ENCODE peak calls at places on chromosomes 2 and 18, in nine cellular contexts. M, P, W, N, O, B, V, H and X are unnamed samples.
A peak's percentile ranks its signal among the peaks of the same experiment; 100 is the strongest.

GRCh38 chr2:187698374-187699110 is 144.3 kb upstream of the TFPI start:
- DNase-seq in P (no peak), B (no peak), H (no peak), W (no peak), O (no peak), N (no peak), M (no peak), V (no peak), X (no peak)

GRCh38 chr18:76819411-76820136 is 2.8 kb upstream of the ZNF236 start:
- DNase-seq in B (no peak), V (no peak), O (no peak), W (no peak), N (no peak), P (no peak), M (peak; percentile 39), H (peak; percentile 30), X (no peak)

GRCh38 chr2:11430729-11431128 is 35.2 kb downstream of the E2F6 start:
- DNase-seq in H (no peak), V (peak; percentile 13), W (no peak), B (no peak), P (no peak), M (no peak), O (no peak), N (no peak), X (no peak)

GRCh38 chr2:10762651-10763460 is 41.4 kb downstream of the ATP6V1C2 start:
- DNase-seq in P (peak; percentile 65), O (no peak), N (no peak), W (no peak), V (no peak), B (no peak), H (no peak), M (no peak), X (no peak)

GRCh38 chr2:133633851-133634250 is 65.6 kb upstream of the NCKAP5 start:
- DNase-seq in P (no peak), B (no peak), W (no peak), H (no peak), M (no peak), O (no peak), V (no peak), N (no peak), X (no peak)

GRCh38 chr2:25339791-25340339 is 1.9 kb downstream of the DNMT3A start:
- DNase-seq in N (peak; percentile 46), P (no peak), B (no peak), W (no peak), O (no peak), M (peak; percentile 81), H (peak; percentile 67), V (peak; percentile 69), X (peak; percentile 71)

GRCh38 chr2:120803764-120804335 is 68.2 kb downstream of the GLI2 start:
- DNase-seq in M (no peak), P (no peak), W (no peak), O (no peak), N (no peak), B (no peak), V (no peak), H (no peak), X (no peak)

GRCh38 chr2:29759342-29759741 is 162.0 kb downstream of the ALK start:
- DNase-seq in H (no peak), O (no peak), B (no peak), M (no peak), V (no peak), W (no peak), N (no peak), P (no peak), X (no peak)

GRCh38 chr2:240989451-240990265 is 8.8 kb upstream of the SNED1 start:
- DNase-seq in O (peak; percentile 65), B (no peak), N (peak; percentile 77), P (peak; percentile 34), H (peak; percentile 48), W (peak; percentile 50), M (peak; percentile 62), V (peak; percentile 39), X (no peak)

GRCh38 chr2:240990266-240990529 is 8.2 kb upstream of the SNED1 start:
- DNase-seq in M (no peak), B (no peak), P (no peak), W (no peak), O (no peak), V (peak; percentile 10), H (no peak), N (no peak), X (no peak)

GRCh38 chr2:240990726-240991377 is 7.6 kb upstream of the SNED1 start:
- DNase-seq in O (peak; percentile 65), N (no peak), B (no peak), M (peak; percentile 63), W (no peak), P (no peak), V (no peak), H (peak; percentile 41), X (peak; percentile 21)

GRCh38 chr2:240992572-240993291 is 5.7 kb upstream of the SNED1 start:
- DNase-seq in W (no peak), O (peak; percentile 62), V (no peak), H (peak; percentile 40), P (peak; percentile 20), N (no peak), B (no peak), M (peak; percentile 48), X (peak; percentile 30)

DNA sequence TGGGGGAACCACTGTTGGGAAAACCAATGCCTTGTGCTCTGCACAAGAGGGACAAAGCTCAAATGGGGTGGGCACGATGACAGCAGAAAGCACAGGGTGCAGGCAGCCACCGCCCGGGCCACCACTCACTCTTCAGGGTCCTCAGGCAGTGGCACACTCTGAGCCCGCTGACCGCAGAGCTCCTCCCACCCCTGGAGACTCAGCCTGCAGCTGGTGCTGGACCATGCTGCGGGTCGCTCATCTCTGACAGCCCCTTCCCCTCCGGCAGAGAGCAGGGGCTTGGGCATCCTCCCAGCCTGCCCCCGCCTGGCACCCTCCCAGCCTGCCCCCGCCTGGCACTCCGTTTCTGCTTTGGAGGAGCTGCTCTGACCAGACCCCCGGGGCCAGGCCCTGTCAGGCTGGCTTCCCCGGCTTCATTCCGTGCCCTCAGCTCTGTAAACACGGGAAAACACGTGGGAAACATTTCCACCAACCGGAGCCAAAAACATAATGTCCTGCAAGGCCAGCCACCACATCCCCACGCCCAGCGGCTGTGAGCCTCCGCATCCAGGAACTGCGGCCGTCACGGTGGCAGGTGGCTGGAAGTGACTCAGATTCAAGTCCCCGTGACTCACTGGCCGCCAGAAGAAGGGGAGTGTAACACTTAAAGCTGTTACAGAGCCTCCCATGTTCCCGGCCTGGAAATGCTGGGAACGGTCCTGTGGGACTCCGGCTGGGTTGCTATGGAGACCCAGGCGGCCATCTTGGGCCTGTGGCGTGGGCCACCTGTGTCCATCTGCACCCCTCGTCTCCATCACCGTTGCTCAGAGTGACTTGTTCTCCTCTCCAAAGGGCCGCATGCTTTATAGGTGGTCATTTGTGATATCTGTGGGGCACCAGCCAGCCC is 6.8 kb upstream of the SNED1 start:
- DNase-seq in N (peak; percentile 58), V (peak; percentile 77), P (peak; percentile 30), B (no peak), O (peak; percentile 96), W (peak; percentile 49), M (peak; percentile 96), H (peak; percentile 43), X (peak; percentile 68)
- H3K4me3 ChIP-seq in N (no peak overlapping the region), V (no peak overlapping the region), P (no peak overlapping the region), B (no peak overlapping the region), O (no peak overlapping the region), W (no peak overlapping the region), M (no peak overlapping the region), H (no peak overlapping the region), X (no peak overlapping the region)

DNA sequence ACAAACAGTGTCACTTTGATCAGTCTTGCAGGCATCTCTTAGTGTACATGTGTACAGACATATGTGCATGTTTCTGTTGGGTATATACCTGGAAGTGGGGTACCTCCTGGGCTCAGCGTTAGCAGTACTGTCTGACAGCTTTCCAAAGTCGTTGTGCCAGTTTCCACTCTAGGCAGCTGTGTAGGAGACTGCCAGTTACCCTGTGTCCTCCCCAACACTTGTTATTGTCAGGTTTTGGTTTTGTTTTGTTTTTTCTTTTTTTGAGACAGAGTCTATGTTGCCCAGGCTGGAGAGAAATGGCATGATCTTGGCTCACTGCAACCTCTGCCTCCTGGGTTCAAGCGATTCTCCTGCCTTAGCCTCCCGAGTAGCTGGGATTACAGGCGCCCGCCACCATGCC is 6.2 kb downstream of the FKBP1B start:
- DNase-seq in O (no peak), M (no peak), W (no peak), B (no peak), N (no peak), P (no peak), V (no peak), H (no peak), X (no peak)
- TF ChIP-seq EP300 in O (no peak), M (no peak), W (no peak), B (no peak), N (no peak), P (no peak), V (no peak), H (no peak), X (no peak)

DNA sequence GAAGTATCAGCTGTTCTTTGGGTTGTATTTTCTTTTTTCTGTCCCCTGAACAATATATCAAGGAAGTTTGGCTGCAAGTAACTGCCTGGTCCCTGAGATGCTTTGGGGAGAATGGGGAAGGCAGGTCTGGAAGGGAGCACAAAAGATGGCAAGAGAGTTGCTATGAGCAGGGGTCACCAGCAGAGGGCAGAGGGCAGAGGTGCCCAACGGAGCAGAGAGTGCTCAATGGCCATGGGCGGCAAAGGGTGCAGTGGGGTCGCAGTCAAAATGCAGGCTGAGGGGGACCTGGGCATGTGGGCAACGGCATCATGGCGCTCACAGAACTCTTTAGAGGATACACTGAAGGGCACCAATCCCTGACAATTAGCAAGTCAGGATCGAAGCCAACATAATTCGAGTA is 107.7 kb upstream of the ATP8B1 start:
- DNase-seq in M (no peak), H (peak; percentile 89), P (peak; percentile 50), W (peak; percentile 21), N (no peak), V (no peak), O (no peak), B (no peak), X (no peak)
- TF ChIP-seq CTCF in M (no peak), H (peak; percentile 71), P (peak; percentile 72), W (peak; percentile 14), N (peak; percentile 61), V (no peak), O (no peak), B (peak; percentile 44), X (no peak)

GRCh38 chr2:68721482-68722071 is 13.0 kb upstream of the ARHGAP25 start:
- DNase-seq in W (no peak), H (no peak), N (no peak), M (no peak), V (peak; percentile 35), O (no peak), P (peak; percentile 33), B (no peak), X (no peak)

GRCh38 chr2:68722712-68723111 is 11.9 kb upstream of the ARHGAP25 start:
- DNase-seq in H (no peak), N (peak; percentile 15), P (peak; percentile 50), W (no peak), B (no peak), M (no peak), V (no peak), O (no peak), X (no peak)

GRCh38 chr2:68726608-68727367 is 7.8 kb upstream of the ARHGAP25 start:
- DNase-seq in M (no peak), B (peak; percentile 68), P (no peak), W (no peak), O (no peak), N (no peak), V (peak; percentile 70), H (no peak), X (no peak)

GRCh38 chr2:68727698-68728375 is 6.8 kb upstream of the ARHGAP25 start:
- DNase-seq in N (no peak), P (no peak), H (no peak), B (no peak), W (no peak), M (no peak), O (no peak), V (no peak), X (no peak)

DNA sequence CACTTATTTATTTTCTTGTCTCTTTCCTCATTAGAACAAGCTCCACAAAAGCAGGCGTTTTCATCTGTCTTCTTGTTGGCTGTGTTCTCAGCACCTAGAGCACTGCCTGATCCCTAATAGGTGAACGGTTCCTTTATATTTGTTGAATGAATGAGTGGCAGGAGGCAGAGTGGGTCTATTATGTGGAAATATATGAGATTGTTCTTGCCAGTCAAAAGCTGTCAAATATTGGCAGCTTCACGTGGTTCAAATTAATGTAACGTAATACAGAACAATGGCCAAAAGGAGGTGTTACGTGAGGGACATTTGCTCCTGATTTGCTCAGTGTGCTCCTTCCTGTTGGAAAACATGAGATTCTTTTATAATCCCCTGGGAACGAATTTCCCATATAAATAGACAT is 8.5 kb upstream of the ARHGAP25 start:
- DNase-seq in B (no peak), P (no peak), V (no peak), N (no peak), H (no peak), O (no peak), W (no peak), M (no peak), X (no peak)
- H3K4me3 ChIP-seq in B (no peak overlapping the region), P (no peak overlapping the region), V (no peak overlapping the region), N (no peak overlapping the region), H (no peak overlapping the region), O (no peak overlapping the region), W (no peak overlapping the region), M (no peak overlapping the region), X (no peak overlapping the region)